ENCODE peak calls at places on chromosome 19, in six cellular contexts. One of them, this sample, is unnamed.

GRCh38 chr19:16076958-16077611 is 790 bp downstream of the TPM4 start:
- DNase-seq in left ventricle myocardium superior: peak; percentile 81
- DNase-seq in T follicular helper cell: no peak
- DNase-seq in kidney tubule cell: peak; percentile 38
- DNase-seq in NCI-H1930: no peak
- DNase-seq in Kasumi-1: peak; percentile 21
- DNase-seq in this sample: peak; percentile 61

GRCh38 chr19:4969772-4970531 is 1.0 kb downstream of the KDM4B start:
- DNase-seq in left ventricle myocardium superior: no peak
- DNase-seq in T follicular helper cell: no peak
- DNase-seq in kidney tubule cell: peak; percentile 47
- DNase-seq in NCI-H1930: no peak
- DNase-seq in Kasumi-1: peak; percentile 41
- DNase-seq in this sample: no peak

GRCh38 chr19:21698215-21698614 is 69.2 kb downstream of the ZNF100 start:
- DNase-seq in left ventricle myocardium superior: no peak
- DNase-seq in T follicular helper cell: no peak
- DNase-seq in kidney tubule cell: peak; percentile 33
- DNase-seq in NCI-H1930: no peak
- DNase-seq in Kasumi-1: peak; percentile 38
- DNase-seq in this sample: no peak

GRCh38 chr19:30785728-30786127 is 413.5 kb downstream of the ZNF536 start:
- DNase-seq in left ventricle myocardium superior: no peak
- DNase-seq in T follicular helper cell: no peak
- DNase-seq in kidney tubule cell: no peak
- DNase-seq in NCI-H1930: no peak
- DNase-seq in Kasumi-1: no peak
- DNase-seq in this sample: no peak

GRCh38 chr19:42113641-42114348 is 18.5 kb downstream of the POU2F2 start:
- DNase-seq in left ventricle myocardium superior: no peak
- DNase-seq in T follicular helper cell: no peak
- DNase-seq in kidney tubule cell: peak; percentile 98
- DNase-seq in NCI-H1930: no peak
- DNase-seq in Kasumi-1: no peak
- DNase-seq in this sample: no peak

GRCh38 chr19:24159707-24160106 is 72.7 kb downstream of the ZNF254 start:
- DNase-seq in left ventricle myocardium superior: no peak
- DNase-seq in T follicular helper cell: no peak
- DNase-seq in kidney tubule cell: no peak
- DNase-seq in NCI-H1930: no peak
- DNase-seq in Kasumi-1: peak; percentile 33
- DNase-seq in this sample: no peak

GRCh38 chr19:5128251-5128931 is 159.5 kb downstream of the KDM4B start:
- DNase-seq in left ventricle myocardium superior: peak; percentile 82
- DNase-seq in T follicular helper cell: no peak
- DNase-seq in kidney tubule cell: no peak
- DNase-seq in NCI-H1930: no peak
- DNase-seq in Kasumi-1: no peak
- DNase-seq in this sample: no peak

GRCh38 chr19:870963-871401 is 11.5 kb downstream of the CFD start:
- DNase-seq in left ventricle myocardium superior: peak; percentile 91
- DNase-seq in T follicular helper cell: no peak
- DNase-seq in kidney tubule cell: no peak
- DNase-seq in NCI-H1930: no peak
- DNase-seq in Kasumi-1: no peak
- DNase-seq in this sample: peak; percentile 44

GRCh38 chr19:28961772-28962500 is 251.0 kb downstream of the UQCRFS1 start:
- DNase-seq in left ventricle myocardium superior: no peak
- DNase-seq in T follicular helper cell: no peak
- DNase-seq in kidney tubule cell: peak; percentile 94
- DNase-seq in NCI-H1930: no peak
- DNase-seq in Kasumi-1: no peak
- DNase-seq in this sample: no peak

GRCh38 chr19:38392707-38393308 is 4.3 kb downstream of the SPRED3 start:
- DNase-seq in left ventricle myocardium superior: no peak
- DNase-seq in T follicular helper cell: no peak
- DNase-seq in kidney tubule cell: peak; percentile 49
- DNase-seq in NCI-H1930: no peak
- DNase-seq in Kasumi-1: no peak
- DNase-seq in this sample: no peak

GRCh38 chr19:39347332-39348227 is 5.4 kb downstream of the SAMD4B start:
- DNase-seq in left ventricle myocardium superior: no peak
- DNase-seq in T follicular helper cell: no peak
- DNase-seq in kidney tubule cell: no peak
- DNase-seq in NCI-H1930: no peak
- DNase-seq in Kasumi-1: no peak
- DNase-seq in this sample: no peak

GRCh38 chr19:11479470-11480080 is 1.3 kb downstream of the ELAVL3 start:
- DNase-seq in left ventricle myocardium superior: peak; percentile 57
- DNase-seq in T follicular helper cell: no peak
- DNase-seq in kidney tubule cell: no peak
- DNase-seq in NCI-H1930: no peak
- DNase-seq in Kasumi-1: no peak
- DNase-seq in this sample: peak; percentile 83

GRCh38 chr19:16015805-16016173 is 60.5 kb upstream of the TPM4 start:
- DNase-seq in left ventricle myocardium superior: no peak
- DNase-seq in T follicular helper cell: no peak
- DNase-seq in kidney tubule cell: no peak
- DNase-seq in NCI-H1930: no peak
- DNase-seq in Kasumi-1: no peak
- DNase-seq in this sample: no peak

GRCh38 chr19:16202320-16203255 is 4.9 kb downstream of the AP1M1 start:
- DNase-seq in left ventricle myocardium superior: no peak
- DNase-seq in T follicular helper cell: no peak
- DNase-seq in kidney tubule cell: no peak
- DNase-seq in NCI-H1930: no peak
- DNase-seq in Kasumi-1: no peak
- DNase-seq in this sample: no peak

GRCh38 chr19:5947435-5947834 is 30.5 kb downstream of the RANBP3 start:
- DNase-seq in left ventricle myocardium superior: peak; percentile 80
- DNase-seq in T follicular helper cell: no peak
- DNase-seq in kidney tubule cell: no peak
- DNase-seq in NCI-H1930: no peak
- DNase-seq in Kasumi-1: no peak
- DNase-seq in this sample: peak; percentile 90

GRCh38 chr19:5452594-5453565 is 2.3 kb upstream of the ZNRF4 start:
- DNase-seq in left ventricle myocardium superior: no peak
- DNase-seq in T follicular helper cell: no peak
- DNase-seq in kidney tubule cell: no peak
- DNase-seq in NCI-H1930: peak; percentile 10
- DNase-seq in Kasumi-1: no peak
- DNase-seq in this sample: no peak

GRCh38 chr19:33133438-33134031 is 1.6 kb downstream of the WDR88 start:
- DNase-seq in left ventricle myocardium superior: no peak
- DNase-seq in T follicular helper cell: no peak
- DNase-seq in kidney tubule cell: no peak
- DNase-seq in NCI-H1930: no peak
- DNase-seq in Kasumi-1: no peak
- DNase-seq in this sample: no peak

GRCh38 chr19:13163609-13164364 is 13.6 kb downstream of the IER2 start:
- DNase-seq in left ventricle myocardium superior: peak; percentile 72
- DNase-seq in T follicular helper cell: peak; percentile 11
- DNase-seq in kidney tubule cell: peak; percentile 95
- DNase-seq in NCI-H1930: no peak
- DNase-seq in Kasumi-1: peak; percentile 87
- DNase-seq in this sample: peak; percentile 58

GRCh38 chr19:33298146-33298911 is 4.0 kb downstream of the CEBPA start:
- DNase-seq in left ventricle myocardium superior: no peak
- DNase-seq in T follicular helper cell: no peak
- DNase-seq in kidney tubule cell: no peak
- DNase-seq in NCI-H1930: no peak
- DNase-seq in Kasumi-1: peak; percentile 9
- DNase-seq in this sample: no peak

GRCh38 chr19:56088454-56089215 is 32.5 kb downstream of the ZNF787 start:
- DNase-seq in left ventricle myocardium superior: no peak
- DNase-seq in T follicular helper cell: no peak
- DNase-seq in kidney tubule cell: no peak
- DNase-seq in NCI-H1930: no peak
- DNase-seq in Kasumi-1: no peak
- DNase-seq in this sample: no peak

This sample was measured in head of caudate nucleus.